ENCODE peak calls at places on chromosome 10, in ten cellular contexts. Z is Peyer's patch, M is upper lobe of right lung, R is lung, S is HFF-Myc, W is kidney epithelial cell, F is sigmoid colon, B is astrocyte of the cerebellum, U is GM12865, K is MM.1S. P is an unnamed sample.

GRCh38 chr10:3178070-3178469 is 5.5 kb upstream of the PITRM1 start:
- DNase-seq in Z (no peak), M (no peak), R (no peak), S (no peak), W (no peak), F (no peak), B (no peak), U (no peak), K (no peak), P (no peak)

GRCh38 chr10:132885451-132886210 is 56.7 kb downstream of the CFAP46 start:
- DNase-seq in Z (no peak), M (peak), R (no peak), S (no peak), W (no peak), F (peak), B (no peak), U (no peak), K (no peak), P (no peak)

GRCh38 chr10:86191166-86191565 is 175.4 kb downstream of the GRID1 start:
- DNase-seq in Z (no peak), M (peak), R (no peak), S (no peak), W (no peak), F (no peak), B (no peak), U (no peak), K (no peak), P (no peak)

GRCh38 chr10:33335800-33336605 is 1.5 kb upstream of the NRP1 start:
- DNase-seq in Z (no peak), M (peak), R (peak), S (no peak), W (peak), F (peak), B (no peak), U (no peak), K (no peak), P (no peak)

GRCh38 chr10:4810093-4810492 is 15.9 kb upstream of the AKR1E2 start:
- DNase-seq in Z (no peak), M (no peak), R (no peak), S (no peak), W (no peak), F (no peak), B (peak), U (no peak), K (no peak), P (no peak)

GRCh38 chr10:110083884-110084283 is 76.1 kb downstream of the ADD3 start:
- DNase-seq in Z (no peak), M (no peak), R (no peak), S (no peak), W (no peak), F (no peak), B (no peak), U (no peak), K (no peak), P (no peak)

GRCh38 chr10:324593-324992 is 189.3 kb downstream of the ZMYND11 start:
- DNase-seq in Z (peak), M (peak), R (no peak), S (no peak), W (no peak), F (no peak), B (no peak), U (no peak), K (no peak), P (no peak)

GRCh38 chr10:78934499-78934898 is 134.3 kb upstream of the ZMIZ1 start:
- DNase-seq in Z (no peak), M (peak), R (no peak), S (no peak), W (no peak), F (no peak), B (no peak), U (no peak), K (no peak), P (no peak)

GRCh38 chr10:110805292-110805691 is 66.4 kb upstream of the PDCD4 start:
- DNase-seq in Z (no peak), M (no peak), R (no peak), S (no peak), W (no peak), F (peak), B (no peak), U (no peak), K (peak), P (no peak)

GRCh38 chr10:53536322-53536721 is 763.7 kb upstream of the MBL2 start:
- DNase-seq in Z (no peak), M (no peak), R (no peak), S (no peak), W (no peak), F (no peak), B (no peak), U (no peak), K (no peak), P (no peak)

GRCh38 chr10:107028249-107028648 is 136.3 kb downstream of the SORCS1 start:
- DNase-seq in Z (no peak), M (no peak), R (no peak), S (no peak), W (no peak), F (no peak), B (no peak), U (no peak), K (no peak), P (no peak)

GRCh38 chr10:48251152-48251524 is 23.4 kb downstream of the FRMPD2 start:
- DNase-seq in Z (no peak), M (no peak), R (no peak), S (no peak), W (no peak), F (peak), B (no peak), U (no peak), K (no peak), P (no peak)

GRCh38 chr10:97333601-97334369 is 744 bp downstream of the FRAT2 start:
- DNase-seq in Z (peak), M (peak), R (no peak), S (no peak), W (no peak), F (peak), B (no peak), U (peak), K (no peak), P (no peak)

GRCh38 chr10:87865201-87866025 is 2.0 kb downstream of the PTEN start:
- DNase-seq in Z (no peak), M (no peak), R (no peak), S (no peak), W (no peak), F (no peak), B (no peak), U (peak), K (no peak), P (no peak)

GRCh38 chr10:61313460-61313859 is 139.7 kb downstream of the TMEM26 start:
- DNase-seq in Z (no peak), M (no peak), R (no peak), S (no peak), W (no peak), F (no peak), B (peak), U (no peak), K (no peak), P (no peak)

GRCh38 chr10:52923520-52923919 is 150.9 kb upstream of the MBL2 start:
- DNase-seq in Z (no peak), M (no peak), R (no peak), S (no peak), W (no peak), F (no peak), B (no peak), U (no peak), K (no peak), P (no peak)

GRCh38 chr10:63236113-63236935 is 103.2 kb downstream of the NRBF2 start:
- DNase-seq in Z (no peak), M (no peak), R (no peak), S (peak), W (peak), F (no peak), B (peak), U (peak), K (peak), P (peak)

GRCh38 chr10:3741688-3742461 is 43.1 kb downstream of the KLF6 start:
- DNase-seq in Z (no peak), M (no peak), R (no peak), S (no peak), W (no peak), F (no peak), B (no peak), U (peak), K (peak), P (no peak)

GRCh38 chr10:122310311-122311050 is 39.4 kb downstream of the BTBD16 start:
- DNase-seq in Z (no peak), M (no peak), R (no peak), S (no peak), W (peak), F (no peak), B (no peak), U (no peak), K (no peak), P (no peak)

GRCh38 chr10:98414578-98414931 is 427 bp downstream of the PYROXD2 start:
- DNase-seq in Z (no peak), M (no peak), R (no peak), S (no peak), W (no peak), F (no peak), B (no peak), U (no peak), K (no peak), P (no peak)

GRCh38 chr10:4688620-4689019 is 137.4 kb upstream of the AKR1E2 start:
- DNase-seq in Z (no peak), M (no peak), R (no peak), S (no peak), W (no peak), F (no peak), B (no peak), U (no peak), K (peak), P (no peak)

GRCh38 chr10:88651131-88651541 is 13.1 kb upstream of the LIPF start:
- DNase-seq in Z (no peak), M (no peak), R (no peak), S (peak), W (peak), F (no peak), B (peak), U (no peak), K (no peak), P (no peak)

GRCh38 chr10:42985436-42986316 is 91.2 kb upstream of the RET start:
- DNase-seq in Z (no peak), M (no peak), R (no peak), S (no peak), W (no peak), F (peak), B (no peak), U (no peak), K (no peak), P (no peak)

GRCh38 chr10:93152136-93152535 is 78.4 kb downstream of the CYP26A1 start:
- DNase-seq in Z (no peak), M (no peak), R (no peak), S (peak), W (peak), F (no peak), B (peak), U (no peak), K (no peak), P (no peak)

DNA sequence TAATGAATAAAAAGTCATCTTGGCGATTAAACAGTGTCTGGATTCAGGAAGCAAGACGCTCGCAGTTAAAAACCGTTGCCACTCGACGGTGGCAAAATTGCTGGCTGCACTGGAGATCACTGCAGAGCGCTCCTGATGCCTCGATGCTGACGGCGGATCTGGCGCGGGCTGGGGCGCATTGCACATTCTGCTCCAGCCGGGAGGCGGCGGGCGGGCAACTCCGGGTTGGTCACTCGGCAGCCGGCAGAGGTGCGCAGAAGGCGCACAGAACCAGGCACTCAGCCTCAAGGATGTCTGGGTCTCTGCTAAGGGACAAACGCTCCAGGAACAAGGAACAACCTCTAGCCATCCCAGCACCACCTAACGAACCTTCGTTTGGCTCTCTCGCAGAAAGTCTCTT is 254.5 kb downstream of the OTUD1 start:
- DNase-seq in Z (no peak), M (no peak), R (no peak), S (no peak), W (no peak), F (no peak), B (no peak), U (no peak), K (no peak), P (no peak)
- TF ChIP-seq CTCF in Z (no peak), M (no peak), R (no peak), S (no peak), W (peak), F (no peak), B (no peak), U (no peak), K (no peak), P (no peak)

GRCh38 chr10:101124933-101125332 is 6.2 kb upstream of the TLX1 start:
- DNase-seq in Z (no peak), M (peak), R (no peak), S (no peak), W (no peak), F (no peak), B (no peak), U (no peak), K (no peak), P (no peak)

GRCh38 chr10:101121661-101122045 is 9.4 kb upstream of the TLX1 start:
- DNase-seq in Z (no peak), M (no peak), R (no peak), S (no peak), W (no peak), F (no peak), B (no peak), U (no peak), K (no peak), P (no peak)

GRCh38 chr10:101122270-101123084 is 8.6 kb upstream of the TLX1 start:
- DNase-seq in Z (no peak), M (no peak), R (no peak), S (no peak), W (no peak), F (no peak), B (no peak), U (no peak), K (no peak), P (no peak)

GRCh38 chr10:101123815-101124617 is 7.1 kb upstream of the TLX1 start:
- DNase-seq in Z (no peak), M (peak), R (no peak), S (no peak), W (no peak), F (peak), B (no peak), U (no peak), K (no peak), P (no peak)

GRCh38 chr10:101123085-101123814 is 7.8 kb upstream of the TLX1 start:
- DNase-seq in Z (no peak), M (no peak), R (no peak), S (no peak), W (no peak), F (no peak), B (no peak), U (no peak), K (no peak), P (no peak)
- H3K4me3 ChIP-seq in Z (peak), M (peak), R (no peak), S (no peak), W (no peak), F (peak), B (no peak), U (no peak), K (no peak), P (no peak)

DNA sequence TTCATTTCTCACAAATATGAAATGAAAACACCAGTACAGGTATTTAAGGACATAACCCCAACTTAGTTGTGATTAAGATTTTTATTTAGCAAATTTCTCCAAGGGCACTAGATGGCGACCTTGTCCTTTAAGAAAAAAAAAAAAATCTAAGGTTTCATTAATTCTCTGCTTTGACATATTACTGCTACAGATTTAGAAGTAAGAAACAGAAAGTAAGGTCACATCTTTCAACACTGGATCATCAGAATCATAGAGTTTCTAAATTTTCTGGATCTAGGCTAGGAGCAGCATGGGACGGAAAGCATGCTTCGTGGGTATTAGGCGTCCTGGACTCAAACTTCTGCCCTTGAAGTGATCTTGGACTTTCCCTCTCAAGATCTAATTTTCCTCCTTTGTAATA is 85.5 kb upstream of the PRKG1 start:
- DNase-seq in Z (no peak), M (no peak), R (no peak), S (no peak), W (no peak), F (no peak), B (no peak), U (peak), K (peak), P (no peak)
- TF ChIP-seq CTCF in Z (peak), M (peak), R (no peak), S (peak), W (peak), F (peak), B (peak), U (peak), K (peak), P (peak)

GRCh38 chr10:73076361-73077183 is 20.1 kb downstream of the P4HA1 start:
- DNase-seq in Z (no peak), M (no peak), R (peak), S (peak), W (no peak), F (peak), B (peak), U (peak), K (no peak), P (no peak)
- H3K4me3 ChIP-seq in Z (no peak), M (peak), R (no peak), S (no peak), W (no peak), F (peak), B (no peak), U (no peak), K (no peak), P (no peak)

GRCh38 chr10:73771722-73772279 is 10.0 kb upstream of the CHCHD1 start:
- DNase-seq in Z (peak), M (peak), R (no peak), S (no peak), W (no peak), F (peak), B (peak), U (peak), K (peak), P (peak)
- TF ChIP-seq CTCF in Z (peak), M (no peak), R (no peak), S (no peak), W (no peak), F (no peak), B (no peak), U (no peak), K (no peak), P (no peak)

GRCh38 chr10:126930506-126931458 is 25.6 kb downstream of the DOCK1 start:
- DNase-seq in Z (no peak), M (no peak), R (no peak), S (no peak), W (no peak), F (no peak), B (peak), U (no peak), K (no peak), P (no peak)
- H3K4me3 ChIP-seq in Z (peak), M (no peak), R (no peak), S (no peak), W (no peak), F (peak), B (no peak), U (no peak), K (no peak), P (peak)

P was measured in keratinocyte.